ENCODE peak calls at places on chromosomes 4 and X, in four cellular contexts. L is colonic mucosa, U is AG10803, E is IMR-90. M is an unnamed sample.

GRCh38 chrX:144791298-144791697 is 456.0 kb upstream of the SPANXN1 start:
- DNase-seq in L (no peak), U (no peak), E (no peak), M (peak; percentile 21)

GRCh38 chr4:1050486-1051213 is 39.2 kb downstream of the FGFRL1 start:
- DNase-seq in L (no peak), U (no peak), E (no peak), M (no peak)

GRCh38 chr4:138232364-138232763 is 9.8 kb downstream of the SLC7A11 start:
- DNase-seq in U (no peak), E (no peak), L (no peak), M (no peak)

GRCh38 chr4:109691411-109691920 is 11.8 kb downstream of the CASP6 start:
- DNase-seq in L (no peak), E (peak; percentile 5), U (no peak), M (no peak)

GRCh38 chr4:190019023-190019858 is 7.8 kb downstream of the FRG2 start:
- DNase-seq in U (no peak), L (no peak), E (no peak), M (no peak)

GRCh38 chr4:130359537-130359936 is 1263.6 kb downstream of the C4orf33 start:
- DNase-seq in E (peak; percentile 35), L (no peak), U (peak; percentile 4), M (no peak)

GRCh38 chrX:118847676-118848075 is 24.1 kb downstream of the ZCCHC12 start:
- DNase-seq in U (peak; percentile 41), E (peak; percentile 42), L (no peak), M (peak; percentile 24)

GRCh38 chr4:37628977-37629609 is 57.1 kb downstream of the RELL1 start:
- DNase-seq in L (no peak), E (peak; percentile 87), U (peak; percentile 85), M (peak; percentile 21)

GRCh38 chr4:145388043-145388442 is 93.6 kb upstream of the SMAD1 start:
- DNase-seq in L (no peak), E (no peak), U (no peak), M (no peak)

GRCh38 chr4:168321006-168321405 is 2.5 kb upstream of the DDX60 start:
- DNase-seq in E (no peak), L (no peak), U (no peak), M (no peak)

GRCh38 chr4:127634181-127634580 is 1.4 kb downstream of the INTU start:
- DNase-seq in E (peak; percentile 92), U (peak; percentile 75), L (no peak), M (no peak)

GRCh38 chr4:74874785-74875367 is 58.0 kb upstream of the PARM1 start:
- DNase-seq in E (peak; percentile 84), U (peak; percentile 83), L (peak; percentile 59), M (peak; percentile 32)

GRCh38 chr4:13160906-13161305 is 323.2 kb downstream of the RAB28 start:
- DNase-seq in L (no peak), U (peak; percentile 56), E (peak; percentile 1), M (no peak)

GRCh38 chr4:108427946-108428345 is 192.4 kb upstream of the RPL34 start:
- DNase-seq in L (no peak), E (peak; percentile 53), U (peak; percentile 27), M (no peak)

GRCh38 chr4:121306932-121307331 is 73.9 kb downstream of the QRFPR start:
- DNase-seq in U (no peak), E (no peak), L (no peak), M (no peak)

GRCh38 chr4:121304843-121305348 is 75.9 kb downstream of the QRFPR start:
- DNase-seq in E (no peak), U (no peak), L (peak; percentile 50), M (peak; percentile 2)

GRCh38 chr4:121308828-121309227 is 72.0 kb downstream of the QRFPR start:
- DNase-seq in U (no peak), E (no peak), L (no peak), M (no peak)

GRCh38 chr4:121308328-121308663 is 72.5 kb downstream of the QRFPR start:
- DNase-seq in L (no peak), E (no peak), U (peak; percentile 0), M (no peak)

DNA sequence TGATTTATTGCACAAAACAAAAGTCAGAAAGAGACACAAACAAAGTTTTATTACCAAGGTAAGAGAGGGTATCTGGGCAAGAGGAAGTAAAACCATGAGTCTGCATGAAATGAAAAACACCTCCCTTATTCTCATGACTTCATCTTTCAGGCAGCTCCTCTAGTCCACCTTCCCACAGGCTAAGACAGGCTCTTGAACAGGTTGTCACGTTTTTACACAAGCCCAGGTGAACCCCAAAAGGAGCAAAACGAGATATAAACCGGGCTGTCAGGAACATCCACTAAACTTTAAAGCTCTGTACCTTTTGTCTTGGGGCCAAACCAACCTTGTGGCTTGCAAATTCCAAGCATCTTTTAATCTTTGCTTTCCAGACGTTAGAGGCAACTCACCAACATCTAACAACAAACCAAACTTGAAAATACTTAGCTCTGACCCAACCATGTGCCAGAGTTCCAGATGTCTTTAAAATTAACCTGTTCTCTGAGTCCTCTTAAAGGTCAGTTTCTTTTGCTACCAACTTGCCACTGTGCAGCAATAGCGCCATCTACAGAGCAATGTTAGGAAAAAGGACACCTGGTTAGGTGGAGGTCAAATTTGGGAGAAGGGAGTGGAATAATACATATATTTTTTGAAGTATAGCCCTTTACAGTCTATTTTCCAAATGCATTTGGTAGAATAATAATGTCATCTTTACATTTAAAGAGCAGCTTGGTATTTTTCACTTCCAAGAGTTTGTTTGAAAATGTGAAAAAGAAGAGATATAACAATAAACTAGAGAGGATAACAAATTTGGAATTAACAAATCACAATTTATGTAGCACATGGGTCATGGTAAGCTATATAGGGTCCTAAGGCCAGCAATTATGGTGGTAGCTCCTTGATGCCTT is 73.1 kb downstream of the QRFPR start:
- DNase-seq in E (peak; percentile 34), L (peak; percentile 55), U (peak; percentile 50), M (peak; percentile 41)
- TF ChIP-seq CTCF in E (peak; percentile 45), L (peak; percentile 64), U (peak; percentile 78), M (peak; percentile 53)

GRCh38 chr4:164601653-164602052 is 152.3 kb upstream of the SMIM31 start:
- DNase-seq in U (no peak), E (no peak), L (no peak), M (no peak)
- TF ChIP-seq CTCF in U (no peak), E (no peak), L (no peak), M (no peak)

GRCh38 chr4:169398294-169398693 is 127.5 kb upstream of the SH3RF1 start:
- DNase-seq in U (peak; percentile 92), E (peak; percentile 76), L (no peak), M (no peak)
- TF ChIP-seq CTCF in U (no peak), E (no peak), L (no peak), M (no peak)

DNA sequence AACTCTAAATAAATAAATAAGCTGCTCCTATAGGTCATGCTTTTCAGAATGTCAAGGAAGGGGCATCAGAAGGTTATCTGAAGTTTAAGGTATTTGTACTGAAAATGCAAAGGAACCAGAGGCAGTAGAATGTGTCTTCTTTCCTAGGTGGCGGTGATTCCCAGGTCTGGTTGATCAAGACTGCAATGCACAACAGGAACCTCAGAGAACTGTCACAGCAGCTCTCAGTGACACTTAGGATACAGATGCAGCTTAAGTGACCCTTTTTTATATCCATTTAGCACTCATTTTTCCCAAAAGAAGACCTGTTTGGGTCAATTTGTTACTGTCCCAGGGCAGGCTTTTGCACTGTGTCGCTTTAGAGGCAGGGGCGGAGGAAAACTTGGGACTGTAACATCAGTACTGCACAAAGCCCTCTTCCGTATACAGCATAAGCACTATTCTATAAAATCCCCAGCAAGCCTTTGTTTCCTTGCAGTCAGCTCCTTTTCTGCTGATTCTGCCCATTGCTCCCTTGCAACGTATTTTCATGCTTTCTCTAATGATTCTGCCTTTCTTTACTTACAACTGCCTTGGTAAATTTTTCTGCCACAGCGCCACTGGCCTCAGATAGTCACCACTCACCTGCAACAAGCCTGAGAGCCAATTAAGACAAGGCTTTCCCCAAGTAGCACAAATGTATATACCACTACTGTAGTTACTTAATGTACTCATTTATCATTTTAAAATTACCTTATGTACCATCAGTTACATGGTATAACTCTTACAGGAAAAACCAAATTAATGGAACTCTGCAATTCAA is 1.5 kb upstream of the MND1 start:
- DNase-seq in L (no peak), U (no peak), E (no peak), M (no peak)
- TF ChIP-seq CTCF in L (no peak), U (no peak), E (no peak), M (no peak)

GRCh38 chrX:135975421-135975820 is 1.6 kb upstream of the MMGT1 start:
- DNase-seq in L (no peak), E (no peak), U (no peak), M (no peak)

GRCh38 chrX:135977611-135978010 is 3.8 kb upstream of the MMGT1 start:
- DNase-seq in L (no peak), E (peak; percentile 77), U (peak; percentile 65), M (no peak)

GRCh38 chrX:135973548-135974278 is at the start of gene MMGT1:
- DNase-seq in U (peak; percentile 82), E (peak; percentile 77), L (peak; percentile 81), M (peak; percentile 82)

GRCh38 chrX:135974279-135974856 is 580 bp upstream of the MMGT1 start:
- DNase-seq in E (peak; percentile 52), L (peak; percentile 72), U (peak; percentile 57), M (peak; percentile 58)

GRCh38 chrX:135973025-135973547 is 702 bp downstream of the MMGT1 start:
- DNase-seq in U (peak; percentile 25), E (peak; percentile 13), L (peak; percentile 38), M (peak; percentile 8)
- TF ChIP-seq CTCF in U (peak; percentile 24), E (no peak), L (no peak), M (no peak)

DNA sequence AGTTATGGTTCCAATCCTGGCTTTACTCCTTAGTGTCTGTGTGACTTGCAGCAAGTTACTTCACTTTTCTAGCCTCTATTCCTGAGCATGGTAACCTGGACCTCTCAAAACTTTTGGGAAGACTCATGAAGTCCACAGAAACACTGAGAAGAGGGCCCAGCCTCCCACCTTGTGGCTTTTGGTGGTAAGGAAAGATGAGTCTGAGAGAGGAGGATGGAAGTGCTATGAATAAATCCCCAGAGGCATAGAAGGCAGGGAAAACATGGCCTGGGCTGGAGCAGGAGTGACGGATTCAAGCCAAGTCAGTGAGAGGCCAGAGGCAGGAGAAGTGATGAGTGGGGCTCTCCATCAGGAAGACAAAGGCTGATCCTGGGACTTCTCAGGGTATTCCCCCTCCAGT is 10.9 kb upstream of the MAGEA4 start:
- DNase-seq in L (no peak), E (no peak), U (peak; percentile 26), M (no peak)
- TF ChIP-seq CTCF in L (no peak), E (no peak), U (peak; percentile 15), M (no peak)

GRCh38 chr4:154549894-154550790 is at the start of gene PLRG1:
- DNase-seq in U (peak; percentile 90), L (peak; percentile 97), E (peak; percentile 91), M (peak; percentile 91)

GRCh38 chr4:154542264-154542879 is 7.8 kb downstream of the PLRG1 start:
- DNase-seq in L (no peak), U (no peak), E (no peak), M (no peak)

GRCh38 chr4:154545689-154546088 is 4.5 kb downstream of the PLRG1 start:
- DNase-seq in U (no peak), L (no peak), E (no peak), M (no peak)
- TF ChIP-seq CTCF in U (no peak), L (no peak), E (no peak), M (no peak)

M was measured in Calu3.